ENCODE peak calls at places on chromosome 19, in ten cellular contexts. One of them, this sample, is unnamed.

GRCh38 chr19:15550847-15551182 is 42.5 kb downstream of the CYP4F22 start:
- DNase-seq in omental fat pad: no peak
- DNase-seq in Caki2: no peak
- DNase-seq in AG09319: no peak
- DNase-seq in globus pallidus: no peak
- DNase-seq in tibial artery: no peak
- DNase-seq in GM18507: no peak
- DNase-seq in stimulated activated CD4-positive, alpha-beta T cell treated with anti-CD3 and anti-CD28 coated beads, Interleukin-1b, Interleukin-23, amount 100 ng/mL, for 4 hours: peak
- DNase-seq in NCI-H82: no peak
- DNase-seq in GM23338: peak
- DNase-seq in this sample: no peak

GRCh38 chr19:18668252-18668631 is 15.2 kb upstream of the CRTC1 start:
- DNase-seq in globus pallidus: no peak
- DNase-seq in stimulated activated CD4-positive, alpha-beta T cell treated with anti-CD3 and anti-CD28 coated beads, Interleukin-1b, Interleukin-23, amount 100 ng/mL, for 4 hours: no peak
- DNase-seq in NCI-H82: no peak
- DNase-seq in GM23338: no peak
- DNase-seq in omental fat pad: no peak
- DNase-seq in AG09319: no peak
- DNase-seq in tibial artery: no peak
- DNase-seq in GM18507: no peak
- DNase-seq in Caki2: no peak
- DNase-seq in this sample: no peak

GRCh38 chr19:35901854-35902661 is at the start of gene HCST:
- DNase-seq in GM23338: no peak
- DNase-seq in globus pallidus: no peak
- DNase-seq in AG09319: no peak
- DNase-seq in tibial artery: no peak
- DNase-seq in omental fat pad: no peak
- DNase-seq in NCI-H82: peak
- DNase-seq in Caki2: peak
- DNase-seq in GM18507: no peak
- DNase-seq in stimulated activated CD4-positive, alpha-beta T cell treated with anti-CD3 and anti-CD28 coated beads, Interleukin-1b, Interleukin-23, amount 100 ng/mL, for 4 hours: no peak
- DNase-seq in this sample: no peak

GRCh38 chr19:604355-604754 is 14.7 kb downstream of the HCN2 start:
- DNase-seq in globus pallidus: peak
- DNase-seq in GM18507: no peak
- DNase-seq in stimulated activated CD4-positive, alpha-beta T cell treated with anti-CD3 and anti-CD28 coated beads, Interleukin-1b, Interleukin-23, amount 100 ng/mL, for 4 hours: no peak
- DNase-seq in Caki2: no peak
- DNase-seq in omental fat pad: no peak
- DNase-seq in NCI-H82: peak
- DNase-seq in AG09319: no peak
- DNase-seq in tibial artery: no peak
- DNase-seq in GM23338: no peak
- DNase-seq in this sample: no peak

GRCh38 chr19:15562861-15563260 is 52.2 kb upstream of the CYP4F8 start:
- DNase-seq in globus pallidus: no peak
- DNase-seq in stimulated activated CD4-positive, alpha-beta T cell treated with anti-CD3 and anti-CD28 coated beads, Interleukin-1b, Interleukin-23, amount 100 ng/mL, for 4 hours: no peak
- DNase-seq in NCI-H82: peak
- DNase-seq in AG09319: peak
- DNase-seq in omental fat pad: no peak
- DNase-seq in tibial artery: no peak
- DNase-seq in GM18507: no peak
- DNase-seq in GM23338: no peak
- DNase-seq in Caki2: peak
- DNase-seq in this sample: no peak

GRCh38 chr19:13794752-13795589 is at the start of gene ZSWIM4:
- DNase-seq in GM23338: peak
- DNase-seq in NCI-H82: peak
- DNase-seq in stimulated activated CD4-positive, alpha-beta T cell treated with anti-CD3 and anti-CD28 coated beads, Interleukin-1b, Interleukin-23, amount 100 ng/mL, for 4 hours: peak
- DNase-seq in globus pallidus: peak
- DNase-seq in tibial artery: peak
- DNase-seq in omental fat pad: peak
- DNase-seq in GM18507: peak
- DNase-seq in AG09319: peak
- DNase-seq in Caki2: peak
- DNase-seq in this sample: peak

GRCh38 chr19:38519988-38520387 is 86.5 kb downstream of the RYR1 start:
- DNase-seq in tibial artery: no peak
- DNase-seq in globus pallidus: no peak
- DNase-seq in GM23338: no peak
- DNase-seq in omental fat pad: no peak
- DNase-seq in AG09319: no peak
- DNase-seq in NCI-H82: no peak
- DNase-seq in stimulated activated CD4-positive, alpha-beta T cell treated with anti-CD3 and anti-CD28 coated beads, Interleukin-1b, Interleukin-23, amount 100 ng/mL, for 4 hours: no peak
- DNase-seq in Caki2: no peak
- DNase-seq in GM18507: no peak
- DNase-seq in this sample: no peak

GRCh38 chr19:16139752-16140151 is 3.7 kb upstream of the HSH2D start:
- DNase-seq in GM18507: no peak
- DNase-seq in tibial artery: no peak
- DNase-seq in NCI-H82: no peak
- DNase-seq in Caki2: no peak
- DNase-seq in globus pallidus: no peak
- DNase-seq in omental fat pad: no peak
- DNase-seq in stimulated activated CD4-positive, alpha-beta T cell treated with anti-CD3 and anti-CD28 coated beads, Interleukin-1b, Interleukin-23, amount 100 ng/mL, for 4 hours: no peak
- DNase-seq in GM23338: no peak
- DNase-seq in AG09319: no peak
- DNase-seq in this sample: no peak